ENCODE peak calls at places on chromosomes 16 and 17, in eight cellular contexts. K, A, H, S, N, I, B and P are unnamed samples.

GRCh38 chr17:31172388-31172787 is 77.6 kb downstream of the NF1 start:
- DNase-seq in S (no peak), I (no peak), N (no peak), K (no peak), A (no peak), B (no peak), H (no peak), P (no peak)

GRCh38 chr17:44402564-44403172 is 13.2 kb upstream of the ITGA2B start:
- DNase-seq in N (no peak), B (no peak), I (no peak), K (no peak), H (no peak), S (no peak), A (no peak), P (no peak)

GRCh38 chr17:72968798-72969197 is 123.7 kb downstream of the SLC39A11 start:
- DNase-seq in N (no peak), B (no peak), K (no peak), S (no peak), H (no peak), A (no peak), I (no peak), P (no peak)

GRCh38 chr17:77288115-77288619 is 147.4 kb downstream of the SEC14L1 start:
- DNase-seq in I (no peak), N (no peak), S (no peak), H (no peak), B (no peak), A (no peak), K (no peak), P (no peak)

GRCh38 chr16:1045363-1046270 is 26.9 kb upstream of the SSTR5 start:
- DNase-seq in K (no peak), I (no peak), S (no peak), H (no peak), A (no peak), B (no peak), N (no peak), P (no peak)

GRCh38 chr16:35506898-35507194 is 2047.4 kb downstream of the TP53TG3F start:
- DNase-seq in B (no peak), I (no peak), A (no peak), N (no peak), K (no peak), H (no peak), S (no peak), P (no peak)

GRCh38 chr17:78323821-78324390 is 36.0 kb downstream of the SOCS3 start:
- DNase-seq in I (no peak), B (no peak), N (no peak), H (no peak), K (no peak), A (no peak), S (no peak), P (no peak)

GRCh38 chr17:5552841-5553240 is 31.5 kb downstream of the NLRP1 start:
- DNase-seq in S (no peak), H (peak), A (no peak), I (no peak), K (no peak), B (no peak), N (no peak), P (no peak)

GRCh38 chr16:57930533-57930932 is 40.4 kb downstream of the CNGB1 start:
- DNase-seq in A (no peak), B (no peak), N (no peak), H (no peak), K (no peak), S (no peak), I (no peak), P (no peak)

GRCh38 chr16:33059206-33059605 is 134.8 kb upstream of the TP53TG3C start:
- DNase-seq in H (no peak), A (no peak), N (no peak), S (no peak), I (no peak), B (no peak), K (no peak), P (no peak)

GRCh38 chr17:1907818-1908698 is 78.3 kb downstream of the RPA1 start:
- DNase-seq in S (peak), I (no peak), A (no peak), H (no peak), B (peak), K (no peak), N (no peak), P (no peak)

GRCh38 chr17:39606434-39607056 is 1.2 kb downstream of the NEUROD2 start:
- DNase-seq in S (peak), A (no peak), K (no peak), I (no peak), B (peak), H (no peak), N (no peak), P (no peak)

GRCh38 chr17:76147211-76148014 is 6.4 kb upstream of the FOXJ1 start:
- DNase-seq in S (peak), N (no peak), I (no peak), B (no peak), A (no peak), H (peak), K (no peak), P (no peak)

GRCh38 chr17:65398036-65398787 is 163.2 kb downstream of the AXIN2 start:
- DNase-seq in S (no peak), A (no peak), I (no peak), N (no peak), B (no peak), H (no peak), K (no peak), P (no peak)

GRCh38 chr16:23433261-23433920 is 19.6 kb downstream of the COG7 start:
- DNase-seq in S (no peak), B (no peak), I (no peak), K (no peak), A (no peak), N (no peak), H (no peak), P (no peak)

GRCh38 chr17:47324224-47325020 is 667 bp downstream of the EFCAB13 start:
- DNase-seq in A (peak), H (peak), N (peak), I (peak), B (peak), K (peak), S (peak), P (peak)

GRCh38 chr17:41518031-41518430 is 659 bp downstream of the KRT15 start:
- DNase-seq in S (no peak), H (no peak), N (no peak), K (no peak), A (no peak), B (no peak), I (no peak), P (no peak)

GRCh38 chr17:45844695-45845375 is at the start of gene SPPL2C:
- DNase-seq in B (no peak), S (no peak), A (no peak), H (no peak), N (no peak), I (no peak), K (no peak), P (no peak)

GRCh38 chr17:2814499-2815341 is 18.5 kb downstream of the RAP1GAP2 start:
- DNase-seq in H (no peak), N (no peak), I (peak), K (peak), A (peak), S (peak), B (no peak), P (no peak)

GRCh38 chr17:12068946-12069345 is 48.3 kb downstream of the MAP2K4 start:
- DNase-seq in H (no peak), B (no peak), I (no peak), A (no peak), K (no peak), S (no peak), N (no peak), P (no peak)

GRCh38 chr17:73293480-73293911 is 18.3 kb downstream of the CDC42EP4 start:
- DNase-seq in S (no peak), H (no peak), A (no peak), I (peak), B (no peak), K (peak), N (no peak), P (peak)

GRCh38 chr16:27474041-27474440 is 72.1 kb downstream of the IL21R start:
- DNase-seq in I (no peak), K (no peak), H (no peak), S (no peak), A (no peak), N (no peak), B (no peak), P (no peak)

GRCh38 chr17:16465861-16466338 is 26.1 kb downstream of the LRRC75A start:
- DNase-seq in B (no peak), I (no peak), K (no peak), H (no peak), S (peak), A (no peak), N (no peak), P (no peak)

GRCh38 chr17:51537996-51538550 is 277.7 kb downstream of the UTP18 start:
- DNase-seq in I (no peak), A (no peak), K (no peak), N (no peak), B (no peak), H (no peak), S (no peak), P (no peak)

GRCh38 chr17:21072623-21073278 is 29.9 kb upstream of the USP22 start:
- DNase-seq in K (no peak), I (no peak), A (no peak), B (no peak), N (no peak), S (no peak), H (no peak), P (no peak)

GRCh38 chr17:28938552-28938951 is 12.8 kb downstream of the PHF12 start:
- DNase-seq in A (no peak), N (no peak), K (no peak), I (no peak), S (no peak), B (no peak), H (no peak), P (no peak)

GRCh38 chr17:50953831-50954601 is 87.9 kb upstream of the TOB1 start:
- DNase-seq in N (peak), H (no peak), A (no peak), K (no peak), I (no peak), B (peak), S (peak), P (no peak)

GRCh38 chr16:24612656-24613055 is 73.3 kb downstream of the RBBP6 start:
- DNase-seq in B (no peak), N (no peak), S (no peak), A (no peak), H (no peak), K (no peak), I (no peak), P (no peak)

GRCh38 chr17:47720196-47720595 is 12.8 kb upstream of the TBX21 start:
- DNase-seq in K (no peak), S (no peak), I (no peak), N (no peak), A (no peak), B (no peak), H (no peak), P (no peak)

GRCh38 chr17:27810211-27810901 is 10.0 kb upstream of the NOS2 start:
- DNase-seq in N (no peak), H (peak), K (no peak), S (peak), B (no peak), I (no peak), A (no peak), P (no peak)

GRCh38 chr16:85238233-85238647 is 126.0 kb upstream of the CIBAR2 start:
- DNase-seq in H (no peak), A (no peak), S (peak), K (peak), I (peak), N (peak), B (peak), P (peak)

GRCh38 chr17:76145231-76146052 is 4.4 kb upstream of the FOXJ1 start:
- DNase-seq in B (no peak), I (no peak), S (peak), N (no peak), A (peak), K (no peak), H (no peak), P (no peak)